ENCODE peak calls at places on chromosomes 12 and 14, in eight cellular contexts. P, N, U, C, D, R, K and Z are unnamed samples.

GRCh38 chr12:32679091-32679909 is at the start of gene DNM1L:
- DNase-seq in P (peak), N (peak), U (peak), C (peak), D (peak), R (peak), K (peak), Z (peak)

GRCh38 chr14:102227184-102227964 is 77.6 kb downstream of the MOK start:
- DNase-seq in P (no peak), N (no peak), U (no peak), C (no peak), D (no peak), R (no peak), K (no peak), Z (no peak)

GRCh38 chr14:98177551-98177950 is 1094.4 kb downstream of the BCL11B start:
- DNase-seq in P (no peak), N (peak), U (no peak), C (no peak), D (no peak), R (no peak), K (no peak), Z (no peak)

GRCh38 chr14:74963705-74964271 is 8.4 kb upstream of the PGF start:
- DNase-seq in P (no peak), N (no peak), U (no peak), C (no peak), D (peak), R (no peak), K (no peak), Z (no peak)

GRCh38 chr12:126772171-126772864 is 1494.7 kb upstream of the TMEM132C start:
- DNase-seq in P (no peak), N (peak), U (peak), C (no peak), D (peak), R (peak), K (no peak), Z (peak)

GRCh38 chr14:70052990-70053389 is 135.8 kb downstream of the SLC8A3 start:
- DNase-seq in P (no peak), N (no peak), U (no peak), C (peak), D (peak), R (no peak), K (no peak), Z (no peak)

GRCh38 chr12:13843841-13844240 is 137.6 kb downstream of the GRIN2B start:
- DNase-seq in P (no peak), N (no peak), U (no peak), C (no peak), D (no peak), R (no peak), K (no peak), Z (no peak)

GRCh38 chr12:8609061-8609570 is 3.5 kb downstream of the AICDA start:
- DNase-seq in P (no peak), N (no peak), U (no peak), C (peak), D (peak), R (peak), K (no peak), Z (peak)

GRCh38 chr14:64387232-64387737 is 868 bp upstream of the MTHFD1 start:
- DNase-seq in P (peak), N (no peak), U (no peak), C (peak), D (peak), R (no peak), K (no peak), Z (no peak)

GRCh38 chr14:21072102-21072501 is 2.0 kb downstream of the ARHGEF40 start:
- DNase-seq in P (no peak), N (no peak), U (no peak), C (peak), D (peak), R (no peak), K (no peak), Z (no peak)

GRCh38 chr12:95074766-95075165 is 1.3 kb upstream of the NR2C1 start:
- DNase-seq in P (no peak), N (no peak), U (no peak), C (no peak), D (no peak), R (no peak), K (no peak), Z (no peak)

GRCh38 chr12:21613931-21614330 is 9.3 kb upstream of the GYS2 start:
- DNase-seq in P (no peak), N (no peak), U (no peak), C (no peak), D (peak), R (no peak), K (no peak), Z (no peak)